ENCODE peak calls at places on chromosomes 7 and 10, in ten cellular contexts. G is aorta; B is fibroblast of lung; S is hepatocyte; R is neuronal stem cell; M is CD4-positive, CD25-positive, alpha-beta regulatory T cell; T is breast epithelium; H is psoas muscle; V is heart left ventricle; J is H1. L is an unnamed sample. For H3K4me1 and H3K9me3, the result is how much of the 10 kb centered on the place peaks cover.

GRCh38 chr7:93148135-93148534 is at the start of gene SAMD9L:
- DNase-seq in G (no peak), B (peak), S (no peak), R (no peak), M (peak), T (no peak), H (no peak), V (no peak), J (no peak), L (no peak)

GRCh38 chr7:105779856-105780815 is 96.3 kb downstream of the ATXN7L1 start:
- DNase-seq in G (no peak), B (no peak), S (no peak), R (no peak), M (no peak), T (no peak), H (no peak), V (no peak), J (no peak), L (no peak)

GRCh38 chr7:130445008-130445407 is 4.2 kb upstream of the CEP41 start:
- DNase-seq in G (no peak), B (no peak), S (no peak), R (no peak), M (no peak), T (no peak), H (no peak), V (no peak), J (no peak), L (no peak)

GRCh38 chr10:20984632-20985031 is 87.5 kb upstream of the NEBL start:
- DNase-seq in G (no peak), B (no peak), S (no peak), R (no peak), M (no peak), T (no peak), H (no peak), V (no peak), J (no peak), L (peak)

GRCh38 chr7:98418636-98419315 is 17.9 kb upstream of the BAIAP2L1 start:
- DNase-seq in G (peak), B (peak), S (peak), R (no peak), M (peak), T (no peak), H (peak), V (peak), J (no peak), L (peak)

GRCh38 chr10:23994459-23995046 is 214.4 kb upstream of the KIAA1217 start:
- DNase-seq in G (peak), B (peak), S (peak), R (peak), M (peak), T (peak), H (peak), V (peak), J (peak), L (peak)

GRCh38 chr7:131288446-131288845 is 39.2 kb upstream of the MKLN1 start:
- DNase-seq in G (no peak), B (no peak), S (no peak), R (no peak), M (no peak), T (no peak), H (no peak), V (peak), J (no peak), L (no peak)

GRCh38 chr10:114427124-114427852 is 23.0 kb upstream of the AFAP1L2 start:
- DNase-seq in G (no peak), B (no peak), S (no peak), R (no peak), M (no peak), T (no peak), H (no peak), V (no peak), J (no peak), L (peak)

GRCh38 chr7:131546126-131546525 is 10.3 kb downstream of the PODXL start:
- DNase-seq in G (no peak), B (no peak), S (no peak), R (no peak), M (peak), T (no peak), H (no peak), V (no peak), J (no peak), L (no peak)

GRCh38 chr10:108789911-108790310 is 1133.4 kb downstream of the XPNPEP1 start:
- DNase-seq in G (no peak), B (peak), S (no peak), R (no peak), M (no peak), T (no peak), H (no peak), V (no peak), J (no peak), L (no peak)

GRCh38 chr10:127904931-127905622 is 1.8 kb upstream of the PTPRE start:
- DNase-seq in G (no peak), B (no peak), S (peak), R (no peak), M (no peak), T (no peak), H (no peak), V (no peak), J (no peak), L (no peak)

GRCh38 chr7:131606346-131607290 is 50.2 kb upstream of the PODXL start:
- DNase-seq in G (no peak), B (no peak), S (no peak), R (no peak), M (no peak), T (no peak), H (no peak), V (no peak), J (no peak), L (no peak)

GRCh38 chr7:140039071-140039470 is 23.7 kb downstream of the PARP12 start:
- DNase-seq in G (no peak), B (no peak), S (no peak), R (no peak), M (no peak), T (no peak), H (no peak), V (no peak), J (no peak), L (no peak)

GRCh38 chr10:132507467-132507955 is 30.1 kb upstream of the INPP5A start:
- DNase-seq in G (no peak), B (no peak), S (no peak), R (no peak), M (no peak), T (no peak), H (no peak), V (no peak), J (no peak), L (no peak)

DNA sequence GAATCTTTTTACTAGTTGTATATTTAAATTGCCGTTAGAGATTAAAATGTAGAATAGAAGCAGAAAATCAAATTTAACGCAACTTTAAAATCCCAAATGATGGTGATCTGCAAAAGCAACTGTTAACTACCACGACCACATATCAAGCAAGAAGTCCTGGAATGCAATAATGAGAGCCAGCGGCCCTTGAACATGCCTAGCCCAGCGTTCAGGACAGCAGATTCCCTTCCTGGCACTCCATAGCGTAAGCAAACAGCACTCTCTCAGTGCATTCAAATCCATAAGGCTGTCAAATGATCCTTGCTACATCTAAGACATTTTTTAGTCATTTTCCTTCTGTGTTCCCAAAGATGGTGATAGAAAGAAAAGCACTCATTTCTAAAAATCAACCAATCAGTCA is 48.2 kb downstream of the CHST15 start:
- DNase-seq in G (no peak), B (no peak), S (no peak), R (no peak), M (no peak), T (no peak), H (no peak), V (no peak), J (no peak), L (no peak)
- H3K4me1 ChIP-seq in G (under half), B (under half), S (under half), R (under half), M (under half), T (under half), H (under half), V (under half), J (under half), L (under half)

DNA sequence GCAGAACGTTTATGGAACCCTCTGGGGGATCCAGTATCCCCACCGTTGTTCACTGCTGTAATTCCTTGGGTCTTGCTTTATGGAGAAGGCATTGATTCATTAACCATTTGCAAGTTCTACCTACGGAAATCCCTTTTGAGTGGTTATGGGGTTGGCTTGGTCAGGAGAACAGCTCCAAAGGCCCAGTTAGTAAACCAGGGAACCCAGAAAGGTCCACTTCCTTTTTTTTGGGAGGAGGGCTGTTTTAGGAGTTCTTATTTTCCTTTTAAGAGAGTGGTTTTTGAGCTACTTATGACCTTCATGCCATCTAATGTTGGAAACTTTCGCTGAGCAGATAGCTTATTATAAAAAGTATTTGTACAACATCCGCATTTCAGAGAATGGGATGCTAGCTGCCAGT is 1.3 kb downstream of the POR start:
- DNase-seq in G (no peak), B (no peak), S (no peak), R (no peak), M (no peak), T (no peak), H (no peak), V (no peak), J (no peak), L (no peak)
- H3K9me3 ChIP-seq in G (under half), B (under half), S (under half), R (under half), M (under half), T (under half), H (under half), V (under half), J (under half), L (under half)

GRCh38 chr10:95388539-95388938 is 97.7 kb upstream of the PDLIM1 start:
- DNase-seq in G (peak), B (no peak), S (peak), R (no peak), M (no peak), T (no peak), H (no peak), V (no peak), J (no peak), L (no peak)

GRCh38 chr10:95387383-95387782 is 96.6 kb upstream of the PDLIM1 start:
- DNase-seq in G (no peak), B (no peak), S (no peak), R (no peak), M (no peak), T (no peak), H (no peak), V (no peak), J (no peak), L (no peak)

GRCh38 chr10:95388072-95388471 is 97.3 kb upstream of the PDLIM1 start:
- DNase-seq in G (peak), B (no peak), S (no peak), R (no peak), M (no peak), T (no peak), H (no peak), V (no peak), J (no peak), L (no peak)

GRCh38 chr10:95389982-95390381 is 99.2 kb upstream of the PDLIM1 start:
- DNase-seq in G (no peak), B (no peak), S (no peak), R (no peak), M (no peak), T (no peak), H (no peak), V (no peak), J (no peak), L (no peak)

GRCh38 chr10:95389176-95389575 is 98.4 kb upstream of the PDLIM1 start:
- DNase-seq in G (no peak), B (no peak), S (no peak), R (no peak), M (no peak), T (no peak), H (no peak), V (no peak), J (no peak), L (no peak)
- H3K4me1 ChIP-seq in G (under half), B (under half), S (under half), R (under half), M (under half), T (under half), H (under half), V (half or more), J (under half), L (under half)

GRCh38 chr7:35652124-35652523 is 42.8 kb downstream of the HERPUD2 start:
- DNase-seq in G (no peak), B (no peak), S (no peak), R (no peak), M (peak), T (no peak), H (no peak), V (no peak), J (no peak), L (no peak)

GRCh38 chr7:35649711-35650110 is 45.2 kb downstream of the HERPUD2 start:
- DNase-seq in G (no peak), B (no peak), S (no peak), R (no peak), M (no peak), T (no peak), H (no peak), V (no peak), J (no peak), L (no peak)

GRCh38 chr7:35647171-35647574 is 47.8 kb downstream of the HERPUD2 start:
- DNase-seq in G (no peak), B (peak), S (peak), R (peak), M (no peak), T (no peak), H (no peak), V (peak), J (no peak), L (no peak)

GRCh38 chr7:35648367-35648766 is 46.6 kb downstream of the HERPUD2 start:
- DNase-seq in G (no peak), B (no peak), S (peak), R (no peak), M (no peak), T (no peak), H (no peak), V (no peak), J (no peak), L (no peak)

GRCh38 chr7:35650751-35651150 is 44.2 kb downstream of the HERPUD2 start:
- DNase-seq in G (no peak), B (no peak), S (no peak), R (no peak), M (no peak), T (no peak), H (peak), V (no peak), J (no peak), L (no peak)
- H3K9me3 ChIP-seq in G (under half), B (under half), S (under half), R (under half), M (under half), T (under half), H (under half), V (under half), J (under half), L (under half)

GRCh38 chr10:74076961-74077360 is 73.7 kb downstream of the AP3M1 start:
- DNase-seq in G (no peak), B (no peak), S (no peak), R (no peak), M (no peak), T (no peak), H (no peak), V (no peak), J (no peak), L (no peak)

GRCh38 chr10:74079028-74079913 is 71.4 kb downstream of the AP3M1 start:
- DNase-seq in G (no peak), B (peak), S (no peak), R (no peak), M (no peak), T (no peak), H (no peak), V (no peak), J (no peak), L (no peak)

GRCh38 chr10:74077416-74077815 is 73.2 kb downstream of the AP3M1 start:
- DNase-seq in G (no peak), B (no peak), S (no peak), R (no peak), M (no peak), T (no peak), H (no peak), V (no peak), J (no peak), L (no peak)

GRCh38 chr10:74079914-74080590 is 70.6 kb downstream of the AP3M1 start:
- DNase-seq in G (no peak), B (peak), S (no peak), R (no peak), M (no peak), T (no peak), H (no peak), V (no peak), J (no peak), L (no peak)

GRCh38 chr10:74078037-74078436 is 72.6 kb downstream of the AP3M1 start:
- DNase-seq in G (no peak), B (peak), S (no peak), R (no peak), M (peak), T (no peak), H (no peak), V (no peak), J (no peak), L (no peak)
- H3K4me1 ChIP-seq in G (under half), B (under half), S (under half), R (under half), M (under half), T (under half), H (under half), V (half or more), J (under half), L (under half)

GRCh38 chr7:122135275-122135674 is 8.8 kb downstream of the AASS start:
- DNase-seq in G (no peak), B (no peak), S (no peak), R (no peak), M (no peak), T (no peak), H (no peak), V (no peak), J (no peak), L (no peak)
- H3K9me3 ChIP-seq in G (under half), B (under half), S (under half), R (under half), M (under half), T (under half), H (under half), V (under half), J (under half), L (under half)

L was measured in right cardiac atrium.